ENCODE peak calls at places on chromosome X, in four cellular contexts. One of them, this sample, is unnamed.

GRCh38 chrX:134020910-134021309 is 35.5 kb upstream of the GPC3 start:
- ATAC-seq in heart left ventricle: no peak
- ATAC-seq in activated T-cell treated with anti-CD3 and anti-CD28 coated beads, Interleukin-2, amount 50 U/mL, for 72 hours: no peak
- ATAC-seq in activated CD8-positive, alpha-beta T cell treated with anti-CD3 and anti-CD28 coated beads, Interleukin-2, amount 10 ng/mL, durations not matched to agents 7 days and 5 days: no peak
- ATAC-seq in this sample: no peak

GRCh38 chrX:96693407-96693806 is 8.8 kb downstream of the DIAPH2 start:
- ATAC-seq in activated CD8-positive, alpha-beta T cell treated with anti-CD3 and anti-CD28 coated beads, Interleukin-2, amount 10 ng/mL, durations not matched to agents 7 days and 5 days: no peak
- ATAC-seq in heart left ventricle: no peak
- ATAC-seq in activated T-cell treated with anti-CD3 and anti-CD28 coated beads, Interleukin-2, amount 50 U/mL, for 72 hours: no peak
- ATAC-seq in this sample: no peak

GRCh38 chrX:140764401-140764919 is 54.9 kb downstream of the LINC00632 start:
- ATAC-seq in activated CD8-positive, alpha-beta T cell treated with anti-CD3 and anti-CD28 coated beads, Interleukin-2, amount 10 ng/mL, durations not matched to agents 7 days and 5 days: no peak
- ATAC-seq in activated T-cell treated with anti-CD3 and anti-CD28 coated beads, Interleukin-2, amount 50 U/mL, for 72 hours: peak
- ATAC-seq in heart left ventricle: no peak
- ATAC-seq in this sample: peak

GRCh38 chrX:50721771-50722521 is 92.0 kb downstream of the SHROOM4 start:
- ATAC-seq in activated T-cell treated with anti-CD3 and anti-CD28 coated beads, Interleukin-2, amount 50 U/mL, for 72 hours: no peak
- ATAC-seq in activated CD8-positive, alpha-beta T cell treated with anti-CD3 and anti-CD28 coated beads, Interleukin-2, amount 10 ng/mL, durations not matched to agents 7 days and 5 days: no peak
- ATAC-seq in heart left ventricle: no peak
- ATAC-seq in this sample: no peak

GRCh38 chrX:116499780-116500179 is 37.0 kb upstream of the CT83 start:
- ATAC-seq in activated T-cell treated with anti-CD3 and anti-CD28 coated beads, Interleukin-2, amount 50 U/mL, for 72 hours: no peak
- ATAC-seq in heart left ventricle: no peak
- ATAC-seq in activated CD8-positive, alpha-beta T cell treated with anti-CD3 and anti-CD28 coated beads, Interleukin-2, amount 10 ng/mL, durations not matched to agents 7 days and 5 days: no peak
- ATAC-seq in this sample: no peak

GRCh38 chrX:2512501-2512900 is 11.7 kb upstream of the DHRSX start:
- ATAC-seq in activated T-cell treated with anti-CD3 and anti-CD28 coated beads, Interleukin-2, amount 50 U/mL, for 72 hours: no peak
- ATAC-seq in activated CD8-positive, alpha-beta T cell treated with anti-CD3 and anti-CD28 coated beads, Interleukin-2, amount 10 ng/mL, durations not matched to agents 7 days and 5 days: no peak
- ATAC-seq in heart left ventricle: no peak
- ATAC-seq in this sample: no peak

GRCh38 chrX:47217121-47217851 is 1.2 kb upstream of the CDK16 start:
- ATAC-seq in activated T-cell treated with anti-CD3 and anti-CD28 coated beads, Interleukin-2, amount 50 U/mL, for 72 hours: peak
- ATAC-seq in heart left ventricle: peak
- ATAC-seq in activated CD8-positive, alpha-beta T cell treated with anti-CD3 and anti-CD28 coated beads, Interleukin-2, amount 10 ng/mL, durations not matched to agents 7 days and 5 days: no peak
- ATAC-seq in this sample: peak

GRCh38 chrX:16461968-16462367 is 188.0 kb upstream of the S100G start:
- ATAC-seq in activated CD8-positive, alpha-beta T cell treated with anti-CD3 and anti-CD28 coated beads, Interleukin-2, amount 10 ng/mL, durations not matched to agents 7 days and 5 days: no peak
- ATAC-seq in heart left ventricle: no peak
- ATAC-seq in activated T-cell treated with anti-CD3 and anti-CD28 coated beads, Interleukin-2, amount 50 U/mL, for 72 hours: no peak
- ATAC-seq in this sample: no peak

GRCh38 chrX:19772759-19773623 is 114.4 kb downstream of the SH3KBP1 start:
- ATAC-seq in activated CD8-positive, alpha-beta T cell treated with anti-CD3 and anti-CD28 coated beads, Interleukin-2, amount 10 ng/mL, durations not matched to agents 7 days and 5 days: peak
- ATAC-seq in heart left ventricle: no peak
- ATAC-seq in activated T-cell treated with anti-CD3 and anti-CD28 coated beads, Interleukin-2, amount 50 U/mL, for 72 hours: peak
- ATAC-seq in this sample: no peak

GRCh38 chrX:74343970-74344622 is 40.1 kb downstream of the ZCCHC13 start:
- ATAC-seq in activated CD8-positive, alpha-beta T cell treated with anti-CD3 and anti-CD28 coated beads, Interleukin-2, amount 10 ng/mL, durations not matched to agents 7 days and 5 days: peak
- ATAC-seq in activated T-cell treated with anti-CD3 and anti-CD28 coated beads, Interleukin-2, amount 50 U/mL, for 72 hours: peak
- ATAC-seq in heart left ventricle: no peak
- ATAC-seq in this sample: peak

GRCh38 chrX:2620576-2620975 is 70.5 kb upstream of the CD99 start:
- ATAC-seq in heart left ventricle: no peak
- ATAC-seq in activated T-cell treated with anti-CD3 and anti-CD28 coated beads, Interleukin-2, amount 50 U/mL, for 72 hours: no peak
- ATAC-seq in activated CD8-positive, alpha-beta T cell treated with anti-CD3 and anti-CD28 coated beads, Interleukin-2, amount 10 ng/mL, durations not matched to agents 7 days and 5 days: no peak
- ATAC-seq in this sample: no peak

GRCh38 chrX:20515841-20516461 is 249.2 kb upstream of the RPS6KA3 start:
- ATAC-seq in heart left ventricle: no peak
- ATAC-seq in activated CD8-positive, alpha-beta T cell treated with anti-CD3 and anti-CD28 coated beads, Interleukin-2, amount 10 ng/mL, durations not matched to agents 7 days and 5 days: peak
- ATAC-seq in activated T-cell treated with anti-CD3 and anti-CD28 coated beads, Interleukin-2, amount 50 U/mL, for 72 hours: peak
- ATAC-seq in this sample: no peak

GRCh38 chrX:115409551-115409950 is 120.0 kb downstream of the LUZP4 start:
- ATAC-seq in activated T-cell treated with anti-CD3 and anti-CD28 coated beads, Interleukin-2, amount 50 U/mL, for 72 hours: no peak
- ATAC-seq in heart left ventricle: no peak
- ATAC-seq in activated CD8-positive, alpha-beta T cell treated with anti-CD3 and anti-CD28 coated beads, Interleukin-2, amount 10 ng/mL, durations not matched to agents 7 days and 5 days: no peak
- ATAC-seq in this sample: no peak

GRCh38 chrX:130665214-130665613 is 237.8 kb downstream of the ENOX2 start:
- ATAC-seq in activated T-cell treated with anti-CD3 and anti-CD28 coated beads, Interleukin-2, amount 50 U/mL, for 72 hours: no peak
- ATAC-seq in heart left ventricle: no peak
- ATAC-seq in activated CD8-positive, alpha-beta T cell treated with anti-CD3 and anti-CD28 coated beads, Interleukin-2, amount 10 ng/mL, durations not matched to agents 7 days and 5 days: no peak
- ATAC-seq in this sample: no peak

GRCh38 chrX:20459410-20460350 is 193.0 kb upstream of the RPS6KA3 start:
- ATAC-seq in activated CD8-positive, alpha-beta T cell treated with anti-CD3 and anti-CD28 coated beads, Interleukin-2, amount 10 ng/mL, durations not matched to agents 7 days and 5 days: peak
- ATAC-seq in heart left ventricle: no peak
- ATAC-seq in activated T-cell treated with anti-CD3 and anti-CD28 coated beads, Interleukin-2, amount 50 U/mL, for 72 hours: no peak
- ATAC-seq in this sample: no peak

GRCh38 chrX:84187501-84188319 is at the start of gene RPS6KA6:
- ATAC-seq in activated CD8-positive, alpha-beta T cell treated with anti-CD3 and anti-CD28 coated beads, Interleukin-2, amount 10 ng/mL, durations not matched to agents 7 days and 5 days: no peak
- ATAC-seq in heart left ventricle: no peak
- ATAC-seq in activated T-cell treated with anti-CD3 and anti-CD28 coated beads, Interleukin-2, amount 50 U/mL, for 72 hours: peak
- ATAC-seq in this sample: peak

GRCh38 chrX:38854305-38854704 is 53.0 kb downstream of the MID1IP1 start:
- ATAC-seq in activated CD8-positive, alpha-beta T cell treated with anti-CD3 and anti-CD28 coated beads, Interleukin-2, amount 10 ng/mL, durations not matched to agents 7 days and 5 days: no peak
- ATAC-seq in activated T-cell treated with anti-CD3 and anti-CD28 coated beads, Interleukin-2, amount 50 U/mL, for 72 hours: no peak
- ATAC-seq in heart left ventricle: no peak
- ATAC-seq in this sample: no peak

GRCh38 chrX:37872303-37872655 is 24.9 kb upstream of the DYNLT3 start:
- ATAC-seq in heart left ventricle: no peak
- ATAC-seq in activated CD8-positive, alpha-beta T cell treated with anti-CD3 and anti-CD28 coated beads, Interleukin-2, amount 10 ng/mL, durations not matched to agents 7 days and 5 days: no peak
- ATAC-seq in activated T-cell treated with anti-CD3 and anti-CD28 coated beads, Interleukin-2, amount 50 U/mL, for 72 hours: peak
- ATAC-seq in this sample: no peak

This sample was measured in gastroesophageal sphincter.